ENCODE peak calls at places on chromosomes 6 and 20, in four cellular contexts. Z, J, K and T are unnamed samples.

GRCh38 chr6:87074051-87074711 is 20.7 kb downstream of the CGA start:
- DNase-seq in Z (no peak), K (no peak), J (no peak), T (no peak)

GRCh38 chr6:155177369-155177961 is 86.3 kb upstream of the CLDN20 start:
- DNase-seq in J (peak; percentile 37), Z (no peak), K (no peak), T (no peak)

GRCh38 chr6:26414281-26414680 is 12.2 kb downstream of the BTN3A1 start:
- DNase-seq in Z (no peak), J (no peak), K (no peak), T (no peak)

GRCh38 chr6:105015482-105015881 is 58.6 kb downstream of the LIN28B start:
- DNase-seq in J (peak; percentile 55), K (peak; percentile 2), Z (no peak), T (no peak)

GRCh38 chr6:29747688-29748250 is 24.5 kb downstream of the HLA-F start:
- DNase-seq in J (peak; percentile 31), K (no peak), Z (no peak), T (peak; percentile 61)

GRCh38 chr20:58143531-58143930 is 84.9 kb downstream of the ANKRD60 start:
- DNase-seq in J (no peak), K (no peak), Z (peak; percentile 33), T (peak; percentile 43)

GRCh38 chr20:57618091-57618765 is 2.0 kb downstream of the ZBP1 start:
- DNase-seq in J (no peak), K (peak; percentile 40), Z (peak; percentile 60), T (no peak)

GRCh38 chr20:25489221-25489863 is 81.9 kb downstream of the GINS1 start:
- DNase-seq in Z (no peak), K (no peak), J (no peak), T (no peak)

GRCh38 chr6:31764239-31764638 is 1.8 kb downstream of the SAPCD1 start:
- DNase-seq in J (no peak), K (no peak), Z (no peak), T (no peak)

GRCh38 chr6:163652328-163652727 is 237.8 kb downstream of the QKI start:
- DNase-seq in Z (no peak), K (no peak), J (no peak), T (no peak)

GRCh38 chr6:155088856-155089255 is 93.7 kb downstream of the TIAM2 start:
- DNase-seq in Z (no peak), J (no peak), K (no peak), T (no peak)

GRCh38 chr6:134539865-134540323 is 222.0 kb upstream of the SGK1 start:
- DNase-seq in K (no peak), J (no peak), Z (no peak), T (no peak)

GRCh38 chr6:144659735-144660246 is 374.7 kb downstream of the UTRN start:
- DNase-seq in J (no peak), K (no peak), Z (no peak), T (no peak)

GRCh38 chr6:161140554-161140875 is 133.3 kb downstream of the AGPAT4 start:
- DNase-seq in K (no peak), J (no peak), Z (no peak), T (no peak)

GRCh38 chr6:30881987-30882763 is 2.1 kb upstream of the DDR1 start:
- DNase-seq in K (no peak), Z (no peak), J (peak; percentile 11), T (no peak)

GRCh38 chr20:40775747-40776146 is 86.7 kb upstream of the MAFB start:
- DNase-seq in J (no peak), Z (no peak), K (no peak), T (no peak)

GRCh38 chr6:136226027-136226673 is 24.0 kb downstream of the MTFR2 start:
- DNase-seq in Z (no peak), J (peak; percentile 76), K (no peak), T (peak; percentile 73)